ENCODE peak calls at places on chromosomes 4 and X, in eight cellular contexts. I, F, T, D, Z, Y, U and R are unnamed samples.

GRCh38 chr4:28101583-28101982 is 1240.9 kb downstream of the STIM2 start:
- DNase-seq in I (no peak), F (no peak), T (no peak), D (no peak), Z (no peak), Y (no peak), U (no peak), R (no peak)

GRCh38 chrX:142663330-142664095 is 362.2 kb upstream of the SPANXN4 start:
- DNase-seq in I (no peak), F (no peak), T (no peak), D (peak), Z (no peak), Y (no peak), U (no peak), R (no peak)

GRCh38 chr4:137198791-137199190 is 333.5 kb downstream of the PCDH18 start:
- DNase-seq in I (no peak), F (no peak), T (no peak), D (no peak), Z (no peak), Y (no peak), U (no peak), R (no peak)

GRCh38 chr4:173121044-173121685 is 47.4 kb upstream of the GALNT7 start:
- DNase-seq in I (no peak), F (no peak), T (no peak), D (peak), Z (peak), Y (no peak), U (no peak), R (peak)

GRCh38 chr4:138845664-138846063 is 169.9 kb upstream of the NOCT start:
- DNase-seq in I (no peak), F (no peak), T (no peak), D (no peak), Z (no peak), Y (no peak), U (no peak), R (no peak)

GRCh38 chr4:113781439-113782040 is 20.0 kb upstream of the CAMK2D start:
- DNase-seq in I (no peak), F (no peak), T (no peak), D (no peak), Z (no peak), Y (peak), U (peak), R (no peak)

GRCh38 chrX:2751291-2751690 is 549 bp upstream of the XG start:
- DNase-seq in I (no peak), F (no peak), T (no peak), D (no peak), Z (no peak), Y (peak), U (no peak), R (no peak)

GRCh38 chrX:15646543-15646942 is 18.1 kb downstream of the CLTRN start:
- DNase-seq in I (no peak), F (no peak), T (no peak), D (no peak), Z (no peak), Y (no peak), U (no peak), R (no peak)

GRCh38 chrX:12709047-12709446 is 82.2 kb upstream of the PRPS2 start:
- DNase-seq in I (no peak), F (no peak), T (no peak), D (no peak), Z (no peak), Y (no peak), U (no peak), R (no peak)

GRCh38 chr4:42642136-42642797 is 14.6 kb downstream of the ATP8A1 start:
- DNase-seq in I (no peak), F (no peak), T (no peak), D (no peak), Z (no peak), Y (no peak), U (no peak), R (no peak)

GRCh38 chr4:37793562-37793961 is 32.9 kb upstream of the PGM2 start:
- DNase-seq in I (no peak), F (no peak), T (peak), D (no peak), Z (peak), Y (peak), U (peak), R (no peak)

GRCh38 chr4:5956285-5957021 is 61.8 kb downstream of the C4orf50 start:
- DNase-seq in I (peak), F (peak), T (no peak), D (no peak), Z (no peak), Y (no peak), U (no peak), R (no peak)

GRCh38 chr4:173017802-173018201 is 150.8 kb upstream of the GALNT7 start:
- DNase-seq in I (no peak), F (no peak), T (no peak), D (no peak), Z (no peak), Y (no peak), U (no peak), R (no peak)

GRCh38 chrX:40054793-40055192 is 43.0 kb downstream of the BCOR start:
- DNase-seq in I (no peak), F (no peak), T (no peak), D (no peak), Z (no peak), Y (no peak), U (no peak), R (no peak)

GRCh38 chr4:114479595-114479994 is 119.0 kb upstream of the UGT8 start:
- DNase-seq in I (no peak), F (peak), T (no peak), D (no peak), Z (no peak), Y (no peak), U (no peak), R (no peak)

GRCh38 chr4:151302432-151302831 is 23.0 kb downstream of the SH3D19 start:
- DNase-seq in I (no peak), F (no peak), T (no peak), D (no peak), Z (no peak), Y (peak), U (no peak), R (no peak)

GRCh38 chrX:131802836-131803626 is 220.1 kb upstream of the STK26 start:
- DNase-seq in I (peak), F (peak), T (peak), D (peak), Z (peak), Y (peak), U (peak), R (no peak)

GRCh38 chrX:57286507-57287251 is at the start of gene FAAH2:
- DNase-seq in I (no peak), F (no peak), T (peak), D (peak), Z (peak), Y (no peak), U (peak), R (peak)

GRCh38 chr4:26141101-26141830 is 179.5 kb upstream of the RBPJ start:
- DNase-seq in I (no peak), F (peak), T (no peak), D (no peak), Z (no peak), Y (no peak), U (no peak), R (no peak)

GRCh38 chrX:48956728-48957414 is 536 bp downstream of the OTUD5 start:
- DNase-seq in I (no peak), F (no peak), T (peak), D (peak), Z (no peak), Y (no peak), U (peak), R (no peak)

GRCh38 chr4:119025440-119025839 is 110.2 kb upstream of the MYOZ2 start:
- DNase-seq in I (peak), F (no peak), T (no peak), D (peak), Z (peak), Y (peak), U (no peak), R (peak)

GRCh38 chr4:164501074-164501473 is 252.9 kb upstream of the SMIM31 start:
- DNase-seq in I (no peak), F (no peak), T (no peak), D (no peak), Z (no peak), Y (no peak), U (no peak), R (peak)

GRCh38 chr4:48909697-48910096 is 3.1 kb upstream of the OCIAD2 start:
- DNase-seq in I (peak), F (no peak), T (no peak), D (peak), Z (peak), Y (peak), U (no peak), R (peak)

GRCh38 chrX:44871114-44871645 is 1.8 kb upstream of the KDM6A start:
- DNase-seq in I (no peak), F (no peak), T (no peak), D (peak), Z (no peak), Y (peak), U (no peak), R (no peak)

GRCh38 chr4:78481180-78481579 is 70.4 kb upstream of the ANXA3 start:
- DNase-seq in I (no peak), F (no peak), T (no peak), D (no peak), Z (no peak), Y (peak), U (no peak), R (peak)

GRCh38 chr4:30716158-30716557 is 4.0 kb upstream of the PCDH7 start:
- DNase-seq in I (no peak), F (no peak), T (no peak), D (no peak), Z (no peak), Y (peak), U (no peak), R (no peak)

GRCh38 chr4:134328741-134329140 is 127.2 kb upstream of the PABPC4L start:
- DNase-seq in I (no peak), F (no peak), T (no peak), D (no peak), Z (no peak), Y (no peak), U (no peak), R (no peak)

GRCh38 chrX:72308566-72309296 is 3.0 kb upstream of the CITED1 start:
- DNase-seq in I (peak), F (peak), T (peak), D (peak), Z (peak), Y (peak), U (no peak), R (no peak)

GRCh38 chrX:20217906-20218305 is 48.8 kb downstream of the RPS6KA3 start:
- DNase-seq in I (no peak), F (no peak), T (no peak), D (no peak), Z (no peak), Y (no peak), U (no peak), R (no peak)

DNA sequence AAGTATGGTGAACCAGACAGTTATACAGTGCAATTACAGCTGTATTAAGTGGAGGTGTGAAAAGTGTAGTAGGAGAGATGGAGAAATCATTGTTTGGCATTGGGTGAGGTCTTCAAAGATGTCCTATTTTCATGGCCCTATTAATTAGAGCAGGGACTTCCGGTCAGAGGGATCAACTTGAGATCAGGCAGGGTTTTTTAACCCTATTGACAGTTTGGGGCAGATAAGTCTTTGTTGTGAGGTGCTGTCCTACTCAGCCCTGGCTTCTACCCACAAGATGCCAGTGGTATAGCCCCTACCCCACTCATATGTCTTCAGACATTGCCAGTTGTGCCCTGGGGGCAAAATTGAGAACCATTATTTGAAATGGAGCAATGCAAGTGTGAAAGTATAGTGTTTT is 9.9 kb downstream of the USP9X start:
- DNase-seq in I (no peak), F (no peak), T (no peak), D (no peak), Z (no peak), Y (no peak), U (no peak), R (no peak)
- H3K4me3 ChIP-seq in I (no peak), F (no peak), T (peak), D (no peak), Z (no peak), Y (no peak), U (no peak), R (no peak)

GRCh38 chrX:13938766-13939530 is 90.7 kb downstream of the GEMIN8 start:
- DNase-seq in I (no peak), F (peak), T (no peak), D (no peak), Z (no peak), Y (no peak), U (no peak), R (no peak)
- H3K4me3 ChIP-seq in I (peak), F (peak), T (no peak), D (peak), Z (peak), Y (peak), U (no peak), R (peak)

GRCh38 chr4:109728385-109728784 is 1.5 kb downstream of the PLA2G12A start:
- DNase-seq in I (no peak), F (no peak), T (no peak), D (no peak), Z (no peak), Y (no peak), U (no peak), R (no peak)
- H3K4me3 ChIP-seq in I (peak), F (peak), T (peak), D (peak), Z (no peak), Y (no peak), U (no peak), R (peak)

GRCh38 chr4:143417679-143418403 is 81.2 kb downstream of the GAB1 start:
- DNase-seq in I (no peak), F (no peak), T (no peak), D (no peak), Z (no peak), Y (no peak), U (no peak), R (no peak)

GRCh38 chr4:143424276-143424675 is 87.6 kb downstream of the GAB1 start:
- DNase-seq in I (no peak), F (no peak), T (no peak), D (no peak), Z (no peak), Y (no peak), U (no peak), R (no peak)

GRCh38 chr4:143420227-143420626 is 83.6 kb downstream of the GAB1 start:
- DNase-seq in I (no peak), F (no peak), T (no peak), D (no peak), Z (no peak), Y (no peak), U (no peak), R (no peak)

GRCh38 chr4:143421609-143422008 is 84.9 kb downstream of the GAB1 start:
- DNase-seq in I (no peak), F (no peak), T (no peak), D (no peak), Z (no peak), Y (no peak), U (no peak), R (no peak)
- H3K4me3 ChIP-seq in I (no peak), F (no peak), T (no peak), D (no peak), Z (no peak), Y (no peak), U (no peak), R (no peak)

GRCh38 chr4:142351958-142352357 is 494.1 kb downstream of the INPP4B start:
- DNase-seq in I (no peak), F (no peak), T (no peak), D (no peak), Z (no peak), Y (no peak), U (no peak), R (no peak)
- H3K4me3 ChIP-seq in I (no peak), F (no peak), T (no peak), D (no peak), Z (no peak), Y (no peak), U (no peak), R (no peak)

GRCh38 chrX:115582871-115583729 is 22.1 kb downstream of the PLS3 start:
- DNase-seq in I (no peak), F (peak), T (no peak), D (no peak), Z (no peak), Y (peak), U (no peak), R (no peak)
- H3K4me3 ChIP-seq in I (no peak), F (no peak), T (no peak), D (no peak), Z (no peak), Y (no peak), U (no peak), R (no peak)